ENCODE peak calls at places on chromosomes 7 and 10, in eight cellular contexts. Y, O, J, W, N, S, H and U are unnamed samples.

GRCh38 chr7:12741951-12742575 is 54.6 kb downstream of the ARL4A start:
- DNase-seq in Y (no peak), O (no peak), W (no peak), H (no peak), S (no peak), N (no peak), J (peak; percentile 74), U (no peak)

GRCh38 chr10:48470115-48470892 is 134.6 kb downstream of the ARHGAP22 start:
- DNase-seq in W (peak; percentile 45), S (no peak), J (peak; percentile 12), Y (peak; percentile 28), O (no peak), N (no peak), H (peak; percentile 21), U (no peak)

GRCh38 chr7:105975770-105976428 is 12.8 kb downstream of the CDHR3 start:
- DNase-seq in J (peak; percentile 81), O (peak; percentile 50), Y (no peak), N (no peak), W (no peak), H (no peak), S (no peak), U (peak; percentile 38)

GRCh38 chr7:127629268-127629854 is 11.4 kb upstream of the PAX4 start:
- DNase-seq in H (peak; percentile 13), Y (peak; percentile 44), O (no peak), S (no peak), N (peak; percentile 83), W (no peak), J (no peak), U (no peak)

GRCh38 chr10:81963606-81964005 is 88.6 kb downstream of the NRG3 start:
- DNase-seq in N (no peak), O (no peak), W (no peak), J (no peak), Y (no peak), S (no peak), H (no peak), U (no peak)

GRCh38 chr10:36888925-36889573 is 236.3 kb upstream of the ANKRD30A start:
- DNase-seq in H (no peak), W (no peak), S (no peak), J (peak; percentile 3), O (peak; percentile 24), Y (peak; percentile 40), N (no peak), U (no peak)

GRCh38 chr7:158252081-158252836 is 335.4 kb downstream of the PTPRN2 start:
- DNase-seq in S (no peak), O (no peak), H (no peak), Y (peak; percentile 21), W (peak; percentile 54), J (no peak), N (no peak), U (no peak)

GRCh38 chr10:88849224-88849623 is 2.4 kb downstream of the ANKRD22 start:
- DNase-seq in O (peak; percentile 71), N (no peak), S (no peak), Y (no peak), H (no peak), J (peak; percentile 72), W (no peak), U (no peak)

GRCh38 chr7:28630350-28630749 is 218.0 kb downstream of the CREB5 start:
- DNase-seq in S (no peak), O (peak; percentile 62), Y (no peak), J (peak; percentile 8), N (no peak), W (no peak), H (no peak), U (no peak)

GRCh38 chr10:120221873-120222485 is 235.0 kb upstream of the PLPP4 start:
- DNase-seq in Y (no peak), W (no peak), O (peak; percentile 80), S (no peak), N (no peak), J (no peak), H (no peak), U (no peak)

GRCh38 chr10:46523881-46524470 is 32.5 kb downstream of the GPRIN2 start:
- DNase-seq in W (peak; percentile 62), H (peak; percentile 98), N (peak; percentile 58), Y (peak; percentile 24), J (peak; percentile 94), O (peak; percentile 98), S (peak; percentile 97), U (peak; percentile 66)

GRCh38 chr7:107715531-107715930 is 28.4 kb upstream of the CBLL1 start:
- DNase-seq in J (peak; percentile 57), O (no peak), N (no peak), Y (no peak), W (no peak), S (no peak), H (no peak), U (no peak)

GRCh38 chr7:87570178-87570577 is 30.5 kb downstream of the ABCB1 start:
- DNase-seq in W (no peak), Y (no peak), N (no peak), J (peak; percentile 92), S (no peak), O (peak; percentile 78), H (no peak), U (peak; percentile 74)

GRCh38 chr10:75403144-75404022 is 1.8 kb upstream of the ZNF503 start:
- DNase-seq in J (no peak), H (peak; percentile 67), Y (no peak), S (no peak), W (peak; percentile 79), O (peak; percentile 75), N (peak; percentile 78), U (no peak)

GRCh38 chr10:50260791-50261281 is 9.5 kb upstream of the ASAH2 start:
- DNase-seq in O (peak; percentile 50), W (no peak), J (peak; percentile 11), N (no peak), H (no peak), Y (no peak), S (no peak), U (no peak)

GRCh38 chr10:104209575-104210198 is 22.5 kb downstream of the CFAP43 start:
- DNase-seq in H (peak; percentile 52), Y (no peak), W (no peak), N (no peak), O (peak; percentile 70), J (peak; percentile 39), S (no peak), U (no peak)

GRCh38 chr10:79195091-79195923 is 126.5 kb downstream of the ZMIZ1 start:
- DNase-seq in H (peak; percentile 93), J (peak; percentile 81), N (peak; percentile 94), W (peak; percentile 93), Y (peak; percentile 81), S (peak; percentile 83), O (peak; percentile 91), U (peak; percentile 74)

GRCh38 chr10:73997479-73997805 is 474 bp upstream of the VCL start:
- DNase-seq in S (no peak), N (no peak), J (no peak), W (no peak), H (peak; percentile 68), O (no peak), Y (no peak), U (no peak)

GRCh38 chr10:4108693-4109092 is 323.7 kb upstream of the KLF6 start:
- DNase-seq in J (no peak), S (no peak), N (no peak), O (no peak), H (no peak), W (no peak), Y (no peak), U (no peak)

GRCh38 chr7:139739863-139740597 is 37.8 kb downstream of the HIPK2 start:
- DNase-seq in S (no peak), O (no peak), J (no peak), N (no peak), W (no peak), H (no peak), Y (no peak), U (no peak)

GRCh38 chr10:73094986-73095478 is 1.6 kb downstream of the P4HA1 start:
- DNase-seq in N (no peak), Y (no peak), S (no peak), H (no peak), W (no peak), O (peak; percentile 32), J (no peak), U (no peak)

GRCh38 chr10:84574101-84574500 is 245.7 kb downstream of the CCSER2 start:
- DNase-seq in J (no peak), H (no peak), W (no peak), O (peak; percentile 14), N (no peak), S (no peak), Y (no peak), U (no peak)

GRCh38 chr10:34658934-34659333 is 156.2 kb downstream of the PARD3 start:
- DNase-seq in W (no peak), Y (no peak), N (no peak), H (no peak), S (no peak), J (no peak), O (no peak), U (no peak)

GRCh38 chr7:1959305-1959704 is 273.4 kb downstream of the MAD1L1 start:
- DNase-seq in J (no peak), W (no peak), O (no peak), Y (no peak), H (no peak), N (peak; percentile 11), S (no peak), U (no peak)
- H3K27ac ChIP-seq in J (no peak overlapping the region), W (no peak overlapping the region), O (no peak overlapping the region), Y (no peak overlapping the region), H (no peak overlapping the region), N (no peak overlapping the region), S (no peak overlapping the region), U (no peak overlapping the region)

GRCh38 chr10:91539930-91540329 is 92.9 kb downstream of the PPP1R3C start:
- DNase-seq in W (no peak), N (no peak), H (no peak), O (no peak), Y (no peak), S (no peak), J (no peak), U (no peak)
- H3K27ac ChIP-seq in W (no peak overlapping the region), N (no peak overlapping the region), H (no peak overlapping the region), O (no peak overlapping the region), Y (no peak overlapping the region), S (no peak overlapping the region), J (no peak overlapping the region), U (no peak overlapping the region)

DNA sequence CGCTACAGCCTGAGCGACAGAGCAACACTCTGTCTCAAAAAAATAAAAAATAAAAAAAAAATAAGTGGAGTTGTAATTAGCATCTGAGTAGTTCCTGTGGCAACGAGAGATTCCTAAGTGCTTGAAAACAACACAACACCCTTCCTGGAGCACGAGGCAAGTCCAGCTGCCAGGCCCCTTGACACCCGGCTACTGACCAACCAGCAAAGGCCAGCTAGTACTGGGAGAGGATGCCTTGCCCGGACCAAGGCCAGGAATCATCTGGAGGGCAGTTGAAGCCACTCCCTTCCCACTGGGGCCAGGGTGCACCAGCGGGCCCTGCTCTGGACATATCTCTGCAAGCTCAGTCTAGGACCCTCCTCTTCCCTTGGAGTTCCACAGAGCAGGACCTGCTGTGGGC is 536 bp downstream of the C10orf105 start:
- DNase-seq in O (peak; percentile 60), N (no peak), Y (no peak), J (no peak), H (peak; percentile 18), W (no peak), S (no peak), U (no peak)
- H3K27ac ChIP-seq in O (no peak overlapping the region), N (no peak overlapping the region), Y (no peak overlapping the region), J (no peak overlapping the region), H (peak overlapping the region; percentile 71), W (peak overlapping the region; percentile 65), S (no peak overlapping the region), U (no peak overlapping the region)

DNA sequence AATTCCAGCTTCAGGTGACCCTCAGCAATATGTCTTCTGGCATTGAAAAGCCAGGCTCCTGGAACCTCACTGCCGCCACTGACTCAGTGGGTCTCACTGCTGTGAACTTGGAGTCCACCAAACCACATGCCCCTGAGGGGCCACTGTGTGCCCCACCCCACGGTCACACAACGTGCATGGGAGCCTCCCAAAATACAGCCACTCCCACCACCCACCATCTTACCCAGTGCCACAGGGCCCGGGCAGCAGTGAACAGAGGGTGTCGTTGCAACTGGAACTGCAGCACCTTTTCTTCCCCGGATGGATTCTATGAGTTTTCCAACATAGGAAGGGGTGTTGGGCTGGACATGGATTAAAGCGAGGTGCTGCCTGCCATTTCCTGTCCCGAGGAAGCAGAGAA is 60.1 kb downstream of the ASB13 start:
- DNase-seq in O (no peak), Y (no peak), N (no peak), W (no peak), J (no peak), H (no peak), S (no peak), U (no peak)
- H3K27ac ChIP-seq in O (no peak overlapping the region), Y (no peak overlapping the region), N (no peak overlapping the region), W (no peak overlapping the region), J (no peak overlapping the region), H (no peak overlapping the region), S (no peak overlapping the region), U (no peak overlapping the region)